ENCODE peak calls at places on chromosomes 11 and 22, in ten cellular contexts. A, V, H, I, Y, P, W, U, N and D are unnamed samples.

GRCh38 chr11:7638710-7639642 is 34.3 kb downstream of the CYB5R2 start:
- DNase-seq in A (no peak), V (no peak), H (peak), I (no peak), Y (no peak), P (no peak), W (no peak), U (no peak), N (no peak), D (no peak)

GRCh38 chr11:135073444-135073843 is 661.4 kb upstream of the B3GAT1 start:
- DNase-seq in A (no peak), V (no peak), H (no peak), I (no peak), Y (no peak), P (no peak), W (no peak), U (no peak), N (no peak), D (no peak)

GRCh38 chr11:119056397-119056999 is 507 bp downstream of the HYOU1 start:
- DNase-seq in A (no peak), V (no peak), H (no peak), I (peak), Y (no peak), P (peak), W (peak), U (peak), N (peak), D (peak)

GRCh38 chr11:85725510-85726258 is 39.7 kb upstream of the CCDC89 start:
- DNase-seq in A (no peak), V (peak), H (no peak), I (no peak), Y (no peak), P (peak), W (peak), U (no peak), N (no peak), D (no peak)

GRCh38 chr11:67564230-67564629 is 19.4 kb upstream of the GSTP1 start:
- DNase-seq in A (no peak), V (no peak), H (no peak), I (no peak), Y (no peak), P (peak), W (peak), U (no peak), N (no peak), D (no peak)

GRCh38 chr22:31425331-31426050 is 26.1 kb downstream of the DRG1 start:
- DNase-seq in A (no peak), V (peak), H (no peak), I (no peak), Y (no peak), P (no peak), W (peak), U (no peak), N (no peak), D (no peak)

GRCh38 chr11:57614234-57614772 is 16.8 kb downstream of the SERPING1 start:
- DNase-seq in A (no peak), V (no peak), H (no peak), I (no peak), Y (no peak), P (no peak), W (no peak), U (no peak), N (no peak), D (no peak)

GRCh38 chr11:71256080-71256479 is 3.7 kb upstream of the SHANK2 start:
- DNase-seq in A (no peak), V (no peak), H (no peak), I (no peak), Y (no peak), P (peak), W (no peak), U (no peak), N (no peak), D (no peak)

GRCh38 chr11:125762445-125762844 is 16.2 kb downstream of the PATE2 start:
- DNase-seq in A (no peak), V (no peak), H (no peak), I (no peak), Y (no peak), P (no peak), W (no peak), U (no peak), N (no peak), D (no peak)

GRCh38 chr11:70480711-70481110 is 82.4 kb downstream of the CTTN start:
- DNase-seq in A (no peak), V (no peak), H (no peak), I (no peak), Y (no peak), P (no peak), W (no peak), U (no peak), N (no peak), D (no peak)

GRCh38 chr11:32821517-32821916 is 8.2 kb upstream of the PRRG4 start:
- DNase-seq in A (no peak), V (peak), H (no peak), I (no peak), Y (no peak), P (peak), W (peak), U (no peak), N (peak), D (no peak)

GRCh38 chr11:129769059-129769458 is 46.6 kb upstream of the TMEM45B start:
- DNase-seq in A (no peak), V (no peak), H (no peak), I (no peak), Y (no peak), P (no peak), W (no peak), U (no peak), N (no peak), D (no peak)

GRCh38 chr11:117649656-117650055 is 147.4 kb downstream of the DSCAML1 start:
- DNase-seq in A (no peak), V (no peak), H (no peak), I (no peak), Y (no peak), P (no peak), W (no peak), U (no peak), N (no peak), D (no peak)

GRCh38 chr11:113952070-113952469 is 22.8 kb upstream of the HTR3A start:
- DNase-seq in A (no peak), V (no peak), H (no peak), I (no peak), Y (no peak), P (no peak), W (no peak), U (no peak), N (no peak), D (no peak)

GRCh38 chr11:73218106-73218829 is at the start of gene P2RY2:
- DNase-seq in A (no peak), V (peak), H (no peak), I (no peak), Y (no peak), P (peak), W (peak), U (no peak), N (peak), D (peak)

GRCh38 chr11:77175021-77175842 is 47.2 kb downstream of the MYO7A start:
- DNase-seq in A (no peak), V (no peak), H (no peak), I (no peak), Y (no peak), P (no peak), W (no peak), U (no peak), N (no peak), D (no peak)

GRCh38 chr22:31489632-31490495 is at the start of gene EIF4ENIF1:
- DNase-seq in A (peak), V (peak), H (no peak), I (peak), Y (peak), P (peak), W (peak), U (peak), N (peak), D (peak)

GRCh38 chr22:28917747-28918543 is 34.6 kb downstream of the ZNRF3 start:
- DNase-seq in A (peak), V (no peak), H (no peak), I (no peak), Y (no peak), P (no peak), W (no peak), U (no peak), N (no peak), D (no peak)

GRCh38 chr11:45168366-45169130 is 22.1 kb downstream of the PRDM11 start:
- DNase-seq in A (no peak), V (no peak), H (no peak), I (no peak), Y (no peak), P (no peak), W (no peak), U (no peak), N (no peak), D (no peak)